ENCODE peak calls at places on chromosomes 16 and 17, in six cellular contexts. K is NB4; Q is progenitor cell of endocrine pancreas; S is CD8-positive, alpha-beta T cell; B is pancreas; A is colonic mucosa. Y is an unnamed sample.

GRCh38 chr16:49600541-49600940 is 226.9 kb downstream of the C16orf78 start:
- DNase-seq in A (no peak), B (no peak), K (no peak), S (no peak), Q (no peak), Y (no peak)

GRCh38 chr17:79948918-79949645 is 86.6 kb downstream of the TBC1D16 start:
- DNase-seq in K (peak), S (no peak), A (no peak), B (peak), Q (no peak), Y (no peak)

GRCh38 chr16:83609178-83609577 is 198.6 kb upstream of the HSBP1 start:
- DNase-seq in A (no peak), Q (no peak), K (no peak), S (no peak), B (no peak), Y (no peak)

GRCh38 chr17:19977360-19978205 is at the start of gene AKAP10:
- DNase-seq in A (peak), K (peak), B (peak), Q (peak), S (peak), Y (peak)

GRCh38 chr16:75227361-75228142 is 8.8 kb downstream of the CTRB1 start:
- DNase-seq in B (no peak), Q (no peak), S (no peak), A (peak), K (no peak), Y (no peak)

GRCh38 chr17:50268632-50269287 is 5.5 kb upstream of the TMEM92 start:
- DNase-seq in A (peak), B (no peak), Q (no peak), S (no peak), K (no peak), Y (no peak)

GRCh38 chr17:42843358-42843934 is 934 bp upstream of the AOC2 start:
- DNase-seq in S (no peak), K (peak), Q (no peak), A (peak), B (peak), Y (no peak)

GRCh38 chr17:27755706-27756466 is 44.4 kb downstream of the NOS2 start:
- DNase-seq in K (no peak), S (no peak), B (no peak), A (no peak), Q (no peak), Y (no peak)

GRCh38 chr17:42247734-42248133 is 28.5 kb downstream of the STAT5B start:
- DNase-seq in S (no peak), Q (no peak), A (no peak), K (peak), B (no peak), Y (no peak)

GRCh38 chr16:26806641-26807040 is 260.1 kb upstream of the C16orf82 start:
- DNase-seq in B (no peak), K (no peak), S (no peak), A (no peak), Q (no peak), Y (no peak)

GRCh38 chr17:22703204-22703603 is 1010.9 kb downstream of the KCNJ18 start:
- DNase-seq in A (no peak), Q (no peak), K (peak), S (no peak), B (no peak), Y (no peak)

GRCh38 chr16:80725566-80726162 is 78.7 kb downstream of the CDYL2 start:
- DNase-seq in A (no peak), K (no peak), Q (no peak), S (no peak), B (no peak), Y (no peak)
- TF ChIP-seq CTCF in A (no peak), K (no peak), Q (no peak), S (no peak), B (no peak), Y (no peak)

DNA sequence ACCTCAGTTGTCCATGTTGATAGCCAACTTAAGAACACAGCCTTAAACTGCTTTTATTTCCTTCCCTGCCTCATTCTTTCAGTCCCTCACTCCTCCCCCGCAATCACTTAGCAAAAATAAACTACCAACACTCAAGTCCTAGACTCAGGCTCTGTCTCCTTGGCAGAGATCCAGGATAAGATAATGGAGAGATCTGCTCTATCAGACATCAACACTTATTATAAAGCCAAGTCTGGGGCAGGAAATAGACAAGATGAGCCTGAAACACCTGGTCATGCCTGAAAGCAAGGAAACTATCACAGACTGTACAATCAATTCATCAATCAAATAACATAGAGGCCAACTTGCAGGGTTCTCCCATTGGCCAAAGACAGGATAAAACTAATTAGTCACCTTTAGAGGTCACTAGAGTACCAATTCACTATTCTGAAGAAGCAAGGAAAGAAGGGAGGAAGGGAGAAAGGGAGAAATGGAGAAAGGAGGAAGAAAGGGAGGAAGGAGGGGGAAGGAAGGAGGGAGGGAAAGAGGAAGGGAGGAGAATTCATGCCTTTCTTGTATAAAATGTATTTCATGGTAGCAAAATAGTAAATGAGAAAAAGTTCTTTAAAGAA is 15.6 kb downstream of the HYDIN start:
- DNase-seq in S (no peak), A (no peak), K (no peak), Q (no peak), B (no peak), Y (no peak)
- TF ChIP-seq CTCF in S (no peak), A (no peak), K (no peak), Q (no peak), B (no peak), Y (peak)

GRCh38 chr16:62711797-62712196 is 675.6 kb upstream of the CDH8 start:
- DNase-seq in Q (no peak), A (no peak), S (no peak), B (no peak), K (peak), Y (no peak)
- TF ChIP-seq CTCF in Q (no peak), A (no peak), S (no peak), B (no peak), K (peak), Y (no peak)

GRCh38 chr17:29565643-29566472 is 979 bp downstream of the ABHD15 start:
- DNase-seq in S (peak), Q (no peak), A (peak), B (peak), K (peak), Y (peak)

GRCh38 chr17:29568331-29569244 is at the start of gene TP53I13:
- DNase-seq in A (peak), Q (peak), K (peak), S (peak), B (peak), Y (peak)

GRCh38 chr17:29566473-29567361 is at the start of gene ABHD15:
- DNase-seq in S (peak), A (peak), K (peak), Q (no peak), B (peak), Y (peak)

GRCh38 chr17:29569245-29569950 is 897 bp downstream of the TP53I13 start:
- DNase-seq in A (peak), Q (no peak), S (no peak), K (no peak), B (no peak), Y (no peak)

DNA sequence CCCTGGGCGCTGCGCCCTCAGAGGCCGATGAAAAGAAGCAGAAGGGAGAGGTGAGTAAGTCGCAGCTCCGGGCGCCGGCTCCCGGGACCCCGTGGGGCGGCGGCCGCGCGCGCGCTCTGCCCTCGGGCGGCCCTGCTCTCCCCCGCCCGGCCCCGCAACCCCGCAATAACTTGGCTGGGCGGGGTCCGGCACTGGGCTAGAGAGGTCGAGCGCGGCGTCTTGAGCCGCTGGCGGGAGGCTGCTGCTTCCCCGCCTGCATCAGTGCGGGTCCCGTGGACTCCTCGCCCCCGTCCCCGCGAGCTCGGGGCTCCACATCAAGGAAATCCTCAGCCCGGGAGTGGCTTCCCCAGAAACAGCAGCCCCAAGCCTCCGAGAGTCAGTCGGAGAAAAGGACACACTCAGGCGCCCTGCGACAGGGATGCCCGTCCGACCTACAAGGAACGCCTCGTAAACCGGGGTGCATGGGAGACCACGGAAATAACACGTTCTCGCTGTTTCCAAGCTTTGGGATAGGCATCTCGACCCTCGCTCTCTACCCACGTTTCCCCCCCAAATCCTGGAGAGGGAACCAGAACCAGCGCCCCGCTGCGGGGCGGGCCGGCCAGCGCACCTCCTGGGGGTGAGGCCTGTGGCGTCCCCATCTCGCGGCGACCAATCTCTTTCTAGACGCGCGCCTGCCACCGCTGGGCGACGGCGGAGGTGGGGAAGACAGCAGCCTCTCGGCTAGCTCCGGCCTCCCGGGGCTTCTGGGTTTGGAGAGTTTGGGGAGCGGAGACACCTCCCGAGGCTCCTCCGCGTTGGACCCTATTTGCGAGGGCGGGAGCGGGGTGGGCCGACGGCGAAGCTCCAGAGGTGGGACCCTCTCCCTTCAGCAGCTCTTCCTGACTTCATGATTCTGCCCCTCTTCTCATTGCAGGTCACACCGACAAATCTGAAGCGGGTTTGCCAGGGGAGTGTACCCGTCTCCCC is 809 bp upstream of the ABHD15 start:
- DNase-seq in Q (peak), A (peak), B (peak), S (peak), K (peak), Y (peak)
- TF ChIP-seq CTCF in Q (peak), A (no peak), B (peak), S (peak), K (peak), Y (no peak)

GRCh38 chr16:805474-805873 is 4.9 kb upstream of the GNG13 start:
- DNase-seq in A (no peak), K (no peak), Q (no peak), S (no peak), B (no peak), Y (no peak)

GRCh38 chr16:803751-804075 is 3.2 kb upstream of the GNG13 start:
- DNase-seq in Q (no peak), B (no peak), A (no peak), K (no peak), S (no peak), Y (no peak)

GRCh38 chr16:804193-805048 is 3.9 kb upstream of the GNG13 start:
- DNase-seq in A (no peak), Q (no peak), S (no peak), K (no peak), B (no peak), Y (no peak)

GRCh38 chr16:802914-803750 is 2.6 kb upstream of the GNG13 start:
- DNase-seq in K (no peak), S (no peak), Q (no peak), A (no peak), B (no peak), Y (no peak)

GRCh38 chr16:807345-808251 is 7.1 kb upstream of the GNG13 start:
- DNase-seq in B (peak), S (peak), Q (peak), K (peak), A (peak), Y (peak)
- TF ChIP-seq CTCF in B (no peak), S (no peak), Q (no peak), K (no peak), A (no peak), Y (no peak)

DNA sequence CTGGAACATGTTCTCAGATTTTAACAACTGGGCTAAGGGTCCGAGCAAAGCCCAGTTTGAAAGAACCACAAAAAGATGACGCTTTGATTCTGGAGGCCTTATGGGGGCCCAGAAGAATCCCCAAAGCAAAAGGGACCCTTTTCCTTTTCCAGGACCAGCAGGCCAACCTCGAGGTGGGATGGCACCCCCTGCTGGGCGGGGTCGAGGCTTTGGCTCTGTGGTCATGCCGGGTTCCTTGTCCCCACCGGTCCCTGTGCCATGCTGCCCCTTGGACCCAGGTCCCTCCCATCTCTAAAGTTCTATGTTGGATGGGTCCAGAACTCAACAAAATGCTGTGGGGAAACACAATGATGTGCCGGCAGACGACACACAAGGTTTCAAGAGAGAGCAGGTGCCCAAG is 30.9 kb downstream of the TMEM204 start:
- DNase-seq in S (no peak), B (no peak), Q (no peak), A (no peak), K (peak), Y (no peak)
- TF ChIP-seq CTCF in S (no peak), B (no peak), Q (peak), A (no peak), K (peak), Y (no peak)

GRCh38 chr16:57663917-57664661 is 4.0 kb upstream of the ADGRG3 start:
- DNase-seq in B (no peak), Q (no peak), K (no peak), A (no peak), S (no peak), Y (no peak)
- TF ChIP-seq CTCF in B (no peak), Q (peak), K (peak), A (no peak), S (no peak), Y (no peak)